ENCODE peak calls at places on chromosomes 3 and 15, in five cellular contexts. D is left ventricle myocardium inferior, M is pancreas, B is uterus, H is body of pancreas. W is an unnamed sample.

GRCh38 chr3:65733459-65733858 is 305.3 kb downstream of the MAGI1 start:
- DNase-seq in D (no peak), M (no peak), B (no peak), H (no peak), W (no peak)

GRCh38 chr3:18224406-18224805 is 200.7 kb downstream of the SATB1 start:
- DNase-seq in D (no peak), M (no peak), B (no peak), H (no peak), W (no peak)

GRCh38 chr15:63244976-63245645 is 32.3 kb upstream of the APH1B start:
- DNase-seq in D (no peak), M (no peak), B (no peak), H (no peak), W (no peak)

GRCh38 chr3:161415506-161416231 is 44.4 kb upstream of the SPTSSB start:
- DNase-seq in D (no peak), M (peak; percentile 41), B (no peak), H (peak; percentile 58), W (no peak)

GRCh38 chr15:99476413-99477222 is 89.2 kb upstream of the MEF2A start:
- DNase-seq in D (peak; percentile 44), M (no peak), B (peak; percentile 83), H (peak; percentile 59), W (peak; percentile 70)

GRCh38 chr3:177525987-177526712 is 328.9 kb upstream of the TBL1XR1 start:
- DNase-seq in D (no peak), M (no peak), B (no peak), H (peak; percentile 37), W (no peak)

GRCh38 chr3:152331975-152332374 is 63.2 kb downstream of the MBNL1 start:
- DNase-seq in D (no peak), M (no peak), B (no peak), H (no peak), W (no peak)

GRCh38 chr3:15974647-15975046 is 176.9 kb upstream of the ANKRD28 start:
- DNase-seq in D (no peak), M (no peak), B (no peak), H (no peak), W (no peak)

GRCh38 chr15:26628879-26629529 is 143.9 kb downstream of the GABRB3 start:
- DNase-seq in D (peak; percentile 68), M (peak; percentile 76), B (peak; percentile 22), H (peak; percentile 64), W (no peak)

GRCh38 chr3:45205126-45205525 is 21.0 kb downstream of the TMEM158 start:
- DNase-seq in D (no peak), M (no peak), B (no peak), H (no peak), W (no peak)

GRCh38 chr3:7504886-7505775 is 644.2 kb downstream of the GRM7 start:
- DNase-seq in D (no peak), M (peak; percentile 13), B (no peak), H (peak; percentile 50), W (peak; percentile 19)

GRCh38 chr15:31268911-31269784 is 57.5 kb upstream of the KLF13 start:
- DNase-seq in D (no peak), M (peak; percentile 5), B (peak; percentile 6), H (no peak), W (no peak)

GRCh38 chr3:185744997-185745843 is 79.6 kb downstream of the IGF2BP2 start:
- DNase-seq in D (no peak), M (no peak), B (no peak), H (no peak), W (no peak)

GRCh38 chr15:84402856-84403608 is 167.5 kb downstream of the GOLGA6L4 start:
- DNase-seq in D (no peak), M (no peak), B (no peak), H (no peak), W (no peak)

GRCh38 chr3:139672247-139672646 is 5.5 kb downstream of the NMNAT3 start:
- DNase-seq in D (no peak), M (no peak), B (no peak), H (no peak), W (no peak)

GRCh38 chr3:114179575-114179974 is 723 bp upstream of the DRD3 start:
- DNase-seq in D (no peak), M (no peak), B (no peak), H (peak; percentile 6), W (no peak)

GRCh38 chr3:114442251-114442650 is 148.4 kb downstream of the TIGIT start:
- DNase-seq in D (no peak), M (no peak), B (no peak), H (no peak), W (no peak)

GRCh38 chr15:30065025-30065801 is 17.5 kb upstream of the GOLGA8J start:
- DNase-seq in D (no peak), M (no peak), B (no peak), H (no peak), W (no peak)

GRCh38 chr3:108200024-108200423 is 22.2 kb downstream of the IFT57 start:
- DNase-seq in D (no peak), M (no peak), B (no peak), H (no peak), W (no peak)

GRCh38 chr15:35751421-35752133 is 205.6 kb upstream of the DPH6 start:
- DNase-seq in D (peak; percentile 40), M (peak; percentile 70), B (peak; percentile 77), H (peak; percentile 75), W (peak; percentile 23)

GRCh38 chr3:111585214-111585613 is 9.9 kb downstream of the ZBED2 start:
- DNase-seq in D (no peak), M (no peak), B (no peak), H (no peak), W (no peak)

GRCh38 chr3:76765526-76765925 is 274.4 kb upstream of the ROBO2 start:
- DNase-seq in D (no peak), M (peak; percentile 58), B (no peak), H (peak; percentile 81), W (no peak)

GRCh38 chr15:42366151-42366550 is 6.8 kb downstream of the CAPN3 start:
- DNase-seq in D (no peak), M (no peak), B (no peak), H (no peak), W (no peak)

GRCh38 chr15:42364529-42364928 is 5.2 kb downstream of the CAPN3 start:
- DNase-seq in D (no peak), M (no peak), B (no peak), H (peak; percentile 22), W (no peak)

GRCh38 chr15:42363942-42364341 is 4.6 kb downstream of the CAPN3 start:
- DNase-seq in D (no peak), M (no peak), B (no peak), H (no peak), W (no peak)

GRCh38 chr15:42368096-42368495 is 8.8 kb downstream of the CAPN3 start:
- DNase-seq in D (no peak), M (no peak), B (no peak), H (no peak), W (no peak)

DNA sequence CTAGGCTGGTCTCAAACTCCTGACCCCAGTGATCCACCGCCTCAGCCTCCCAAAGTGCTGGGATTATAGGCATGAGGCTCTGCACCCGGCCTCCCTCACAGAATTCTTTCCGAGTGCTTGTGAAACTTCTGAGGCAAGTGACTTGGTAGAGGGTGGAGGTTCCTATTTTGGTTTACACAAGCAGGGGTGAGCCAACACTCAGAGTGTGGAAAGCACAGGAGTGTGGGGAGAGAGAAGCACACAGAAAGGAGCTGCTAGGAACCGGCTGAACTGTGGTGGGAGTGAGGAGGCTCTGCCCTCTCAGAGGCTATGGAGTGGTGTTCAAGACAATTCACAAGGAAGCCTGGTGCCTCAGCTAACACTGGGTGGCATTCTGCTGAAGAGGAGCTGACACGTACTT is 7.7 kb downstream of the CAPN3 start:
- DNase-seq in D (no peak), M (no peak), B (no peak), H (peak; percentile 13), W (no peak)
- H3K4me3 ChIP-seq in D (no peak overlapping the region), M (no peak overlapping the region), B (no peak overlapping the region), H (no peak overlapping the region), W (no peak overlapping the region)

GRCh38 chr3:81045976-81046375 is 715.5 kb downstream of the GBE1 start:
- DNase-seq in D (no peak), M (no peak), B (no peak), H (no peak), W (no peak)

GRCh38 chr3:81043660-81044199 is 717.7 kb downstream of the GBE1 start:
- DNase-seq in D (no peak), M (no peak), B (no peak), H (no peak), W (no peak)

GRCh38 chr3:81043009-81043408 is 718.4 kb downstream of the GBE1 start:
- DNase-seq in D (no peak), M (no peak), B (no peak), H (no peak), W (no peak)

DNA sequence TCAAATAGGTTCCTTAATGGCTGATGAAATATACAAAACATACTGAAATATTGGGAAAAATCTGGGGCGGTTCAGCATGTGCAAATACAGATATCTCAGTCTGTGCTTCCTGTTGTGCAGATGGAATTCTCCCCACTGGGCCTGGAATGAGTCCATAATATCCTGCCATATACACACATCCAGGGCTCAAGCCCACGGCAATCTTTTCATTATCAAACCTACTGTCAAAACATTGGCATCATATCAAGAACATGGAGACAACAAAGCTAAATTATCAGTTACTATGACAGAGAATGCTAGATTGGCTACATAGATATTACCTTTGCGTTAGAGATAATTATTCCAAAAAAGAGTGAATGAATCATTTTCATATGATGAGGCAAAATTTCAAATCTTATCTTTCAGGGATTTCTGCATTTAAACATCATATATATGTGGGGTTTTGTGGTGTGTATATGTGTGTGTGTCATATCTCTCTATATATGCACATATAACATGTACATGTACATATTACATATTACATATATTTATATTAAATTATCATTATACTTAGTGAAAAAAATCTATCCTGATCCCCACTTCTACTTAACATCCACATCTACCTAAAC is 713.3 kb downstream of the GBE1 start:
- DNase-seq in D (no peak), M (peak; percentile 20), B (no peak), H (no peak), W (no peak)
- H3K27ac ChIP-seq in D (no peak overlapping the region), M (no peak overlapping the region), B (no peak overlapping the region), H (no peak overlapping the region), W (no peak overlapping the region)

GRCh38 chr15:66784174-66784573 is 82.1 kb downstream of the SMAD6 start:
- DNase-seq in D (no peak), M (peak; percentile 5), B (no peak), H (no peak), W (no peak)
- H3K4me1 ChIP-seq in D (peaks cover 10% of the 10 kb centered on the region), M (peaks cover 10% of the 10 kb centered on the region), B (no peaks in the 10 kb centered on the region), H (peaks cover 13% of the 10 kb centered on the region), W (peaks cover 35% of the 10 kb centered on the region)

GRCh38 chr15:44034334-44034733 is 160.7 kb downstream of the FRMD5 start:
- DNase-seq in D (no peak), M (no peak), B (no peak), H (no peak), W (no peak)

GRCh38 chr15:44035781-44036699 is 159.0 kb downstream of the FRMD5 start:
- DNase-seq in D (no peak), M (no peak), B (no peak), H (no peak), W (no peak)

GRCh38 chr15:44034933-44035624 is 160.0 kb downstream of the FRMD5 start:
- DNase-seq in D (no peak), M (no peak), B (no peak), H (no peak), W (no peak)

GRCh38 chr15:44029940-44030568 is 165.0 kb downstream of the FRMD5 start:
- DNase-seq in D (no peak), M (no peak), B (no peak), H (no peak), W (no peak)

DNA sequence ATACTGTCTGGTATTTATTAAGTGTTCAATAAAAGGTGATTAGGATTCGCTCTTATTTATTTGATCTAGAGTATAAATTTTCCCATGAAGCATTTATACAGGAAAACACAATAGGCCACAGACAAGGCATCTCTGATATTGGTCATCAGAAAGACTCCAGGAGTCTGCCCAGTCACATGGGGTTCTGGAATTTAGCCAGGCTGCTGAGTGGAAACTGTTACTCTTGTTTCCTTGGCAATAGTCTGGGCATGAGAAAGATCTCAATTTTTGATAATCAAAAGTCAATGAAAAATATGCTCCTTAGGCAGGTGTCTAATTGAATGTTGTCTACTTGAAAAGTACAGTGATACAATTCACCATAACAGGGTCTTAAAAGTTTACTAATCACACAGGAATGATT is 161.2 kb downstream of the FRMD5 start:
- DNase-seq in D (no peak), M (peak; percentile 26), B (no peak), H (peak; percentile 26), W (no peak)
- H3K4me3 ChIP-seq in D (no peak overlapping the region), M (no peak overlapping the region), B (no peak overlapping the region), H (no peak overlapping the region), W (no peak overlapping the region)